ENCODE peak calls at places on chromosomes 16 and 17, in four cellular contexts. B, P, I and V are unnamed samples.

GRCh38 chr17:17933775-17934174 is 38.4 kb downstream of the TOM1L2 start:
- DNase-seq in P (peak), I (no peak), B (no peak), V (no peak)

GRCh38 chr16:1144476-1145382 is 8.2 kb upstream of the CACNA1H start:
- DNase-seq in I (no peak), B (no peak), P (no peak), V (no peak)

GRCh38 chr17:78736526-78737079 is 45.5 kb downstream of the CYTH1 start:
- DNase-seq in I (no peak), P (no peak), B (peak), V (peak)

GRCh38 chr16:5319799-5320198 is 222.2 kb upstream of the EEF2KMT start:
- DNase-seq in B (no peak), I (no peak), P (no peak), V (no peak)

GRCh38 chr17:42937712-42938596 is 26.3 kb downstream of the AARSD1 start:
- DNase-seq in P (peak), B (peak), I (peak), V (peak)

GRCh38 chr16:11201498-11202259 is 54.3 kb downstream of the SOCS1 start:
- DNase-seq in B (no peak), P (peak), I (no peak), V (peak)

GRCh38 chr17:16491703-16492612 is at the start of gene LRRC75A:
- DNase-seq in I (no peak), P (peak), B (peak), V (peak)

GRCh38 chr17:73595068-73595865 is 49.0 kb downstream of the SDK2 start:
- DNase-seq in P (peak), B (no peak), I (no peak), V (no peak)

GRCh38 chr16:64982581-64982980 is 139.3 kb downstream of the CDH11 start:
- DNase-seq in I (no peak), B (no peak), P (peak), V (no peak)

GRCh38 chr17:39755550-39756375 is 18.0 kb downstream of the GRB7 start:
- DNase-seq in P (no peak), I (no peak), B (no peak), V (no peak)

GRCh38 chr17:76115138-76115754 is 11.7 kb upstream of the EXOC7 start:
- DNase-seq in I (no peak), P (no peak), B (no peak), V (no peak)

GRCh38 chr17:57941384-57942370 is 13.5 kb downstream of the CUEDC1 start:
- DNase-seq in P (no peak), I (no peak), B (no peak), V (no peak)

GRCh38 chr16:68265078-68265925 is 976 bp downstream of the SLC7A6 start:
- DNase-seq in I (peak), B (peak), P (peak), V (peak)

GRCh38 chr16:15502041-15502725 is 67.8 kb downstream of the BMERB1 start:
- DNase-seq in P (peak), I (no peak), B (peak), V (peak)

GRCh38 chr16:52383640-52384292 is 163.2 kb downstream of the TOX3 start:
- DNase-seq in P (no peak), B (no peak), I (no peak), V (peak)

GRCh38 chr16:15523092-15523541 is 88.7 kb downstream of the BMERB1 start:
- DNase-seq in I (no peak), P (no peak), B (peak), V (no peak)

GRCh38 chr17:81030726-81031570 is 4.0 kb upstream of the BAIAP2 start:
- DNase-seq in I (no peak), P (no peak), B (no peak), V (no peak)

GRCh38 chr17:12964840-12965239 is 53.0 kb downstream of the ELAC2 start:
- DNase-seq in P (no peak), I (no peak), B (no peak), V (no peak)

GRCh38 chr17:17298108-17298507 is 5.1 kb upstream of the NT5M start:
- DNase-seq in I (no peak), P (peak), B (no peak), V (no peak)

GRCh38 chr17:81228420-81228819 is 5.7 kb upstream of the CEP131 start:
- DNase-seq in I (peak), B (no peak), P (no peak), V (no peak)

GRCh38 chr17:78130439-78131101 is at the start of gene TMC8:
- DNase-seq in I (peak), B (no peak), P (no peak), V (no peak)

GRCh38 chr17:31511583-31511982 is 120.1 kb downstream of the RAB11FIP4 start:
- DNase-seq in I (no peak), B (no peak), P (no peak), V (no peak)

GRCh38 chr16:67458121-67458641 is 22.8 kb downstream of the ATP6V0D1 start:
- DNase-seq in P (peak), I (no peak), B (no peak), V (no peak)